ENCODE peak calls at places on chromosomes 13 and 19, in seven cellular contexts. Q, E, C, L, O, H and U are unnamed samples.

GRCh38 chr13:89554801-89555200 is 1792.7 kb upstream of the MIR17HG start:
- DNase-seq in Q (no peak), E (no peak), C (no peak), L (no peak), O (no peak), H (no peak), U (no peak)

GRCh38 chr19:4988770-4989251 is 19.9 kb downstream of the KDM4B start:
- DNase-seq in Q (peak; percentile 97), E (peak; percentile 84), C (no peak), L (no peak), O (peak; percentile 88), H (no peak), U (peak; percentile 53)

GRCh38 chr13:89740994-89741678 is 1606.4 kb upstream of the MIR17HG start:
- DNase-seq in Q (no peak), E (peak; percentile 40), C (no peak), L (no peak), O (no peak), H (no peak), U (no peak)

GRCh38 chr13:27830010-27830409 is 37.7 kb downstream of the GSX1 start:
- DNase-seq in Q (peak; percentile 45), E (peak; percentile 50), C (peak; percentile 71), L (peak; percentile 74), O (no peak), H (peak; percentile 34), U (peak; percentile 67)

GRCh38 chr19:53086949-53087348 is 16.3 kb downstream of the ZNF160 start:
- DNase-seq in Q (no peak), E (no peak), C (no peak), L (no peak), O (peak; percentile 32), H (peak; percentile 94), U (peak; percentile 26)

GRCh38 chr19:34963531-34964406 is at the start of gene ZNF792:
- DNase-seq in Q (peak; percentile 73), E (peak; percentile 81), C (peak; percentile 51), L (peak; percentile 56), O (peak; percentile 34), H (peak; percentile 79), U (peak; percentile 78)

GRCh38 chr19:18223860-18224524 is 2.2 kb downstream of the PDE4C start:
- DNase-seq in Q (no peak), E (no peak), C (peak; percentile 36), L (peak; percentile 44), O (no peak), H (peak; percentile 18), U (no peak)

GRCh38 chr19:30349131-30349730 is 23.0 kb upstream of the ZNF536 start:
- DNase-seq in Q (no peak), E (no peak), C (no peak), L (no peak), O (no peak), H (no peak), U (no peak)

GRCh38 chr19:30276312-30276884 is 95.8 kb upstream of the ZNF536 start:
- DNase-seq in Q (no peak), E (no peak), C (no peak), L (no peak), O (no peak), H (no peak), U (no peak)

GRCh38 chr13:77022341-77022740 is 4.6 kb downstream of the FBXL3 start:
- DNase-seq in Q (peak; percentile 63), E (no peak), C (no peak), L (no peak), O (peak; percentile 43), H (no peak), U (peak; percentile 55)

GRCh38 chr19:12997967-12998940 is 3.0 kb downstream of the NFIX start:
- DNase-seq in Q (peak; percentile 45), E (no peak), C (no peak), L (no peak), O (no peak), H (no peak), U (no peak)
- H3K4me1 ChIP-seq in Q (peaks cover 39% of the 10 kb centered on the region), E (no peaks in the 10 kb centered on the region), C (no peaks in the 10 kb centered on the region), L (no peaks in the 10 kb centered on the region), O (peaks cover 22% of the 10 kb centered on the region), H (peaks cover 5% of the 10 kb centered on the region), U (peaks cover 39% of the 10 kb centered on the region)

GRCh38 chr19:24063312-24063711 is 23.7 kb upstream of the ZNF254 start:
- DNase-seq in Q (no peak), E (no peak), C (no peak), L (no peak), O (no peak), H (no peak), U (no peak)
- H3K4me1 ChIP-seq in Q (no peaks in the 10 kb centered on the region), E (no peaks in the 10 kb centered on the region), C (no peaks in the 10 kb centered on the region), L (no peaks in the 10 kb centered on the region), O (no peaks in the 10 kb centered on the region), H (no peaks in the 10 kb centered on the region), U (no peaks in the 10 kb centered on the region)

GRCh38 chr19:16892868-16893685 is 4.3 kb downstream of the F2RL3 start:
- DNase-seq in Q (no peak), E (no peak), C (no peak), L (no peak), O (no peak), H (no peak), U (no peak)
- H3K4me1 ChIP-seq in Q (no peaks in the 10 kb centered on the region), E (no peaks in the 10 kb centered on the region), C (no peaks in the 10 kb centered on the region), L (peaks cover 4% of the 10 kb centered on the region), O (no peaks in the 10 kb centered on the region), H (peaks cover 7% of the 10 kb centered on the region), U (peaks cover 5% of the 10 kb centered on the region)

GRCh38 chr13:60412909-60413616 is 16.0 kb downstream of the TDRD3 start:
- DNase-seq in Q (no peak), E (no peak), C (no peak), L (no peak), O (no peak), H (no peak), U (no peak)

GRCh38 chr13:60411464-60411863 is 14.4 kb downstream of the TDRD3 start:
- DNase-seq in Q (no peak), E (no peak), C (no peak), L (no peak), O (no peak), H (no peak), U (peak; percentile 31)

GRCh38 chr13:60417734-60418133 is 20.7 kb downstream of the TDRD3 start:
- DNase-seq in Q (no peak), E (no peak), C (no peak), L (no peak), O (no peak), H (no peak), U (no peak)

GRCh38 chr13:60411983-60412382 is 15.0 kb downstream of the TDRD3 start:
- DNase-seq in Q (no peak), E (no peak), C (no peak), L (no peak), O (no peak), H (no peak), U (no peak)

DNA sequence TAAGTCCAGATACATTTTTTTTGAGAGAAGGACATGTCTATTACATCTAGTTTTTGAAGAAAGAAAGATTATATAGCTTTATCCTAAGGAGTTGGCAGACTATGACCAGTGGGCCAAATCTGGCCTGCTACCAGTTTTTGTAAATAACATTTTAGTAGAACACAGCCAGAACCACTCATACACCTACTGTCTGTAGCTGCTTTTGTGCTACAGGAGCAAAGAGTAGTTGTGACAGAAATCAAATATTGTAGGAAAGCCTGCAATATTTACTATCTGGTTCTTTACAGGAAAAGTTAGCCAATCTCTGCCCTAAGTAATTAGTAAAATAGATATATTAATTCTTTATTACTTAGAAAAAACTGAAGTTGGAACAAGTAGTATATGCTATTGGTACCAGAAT is 17.2 kb downstream of the TDRD3 start:
- DNase-seq in Q (no peak), E (no peak), C (no peak), L (no peak), O (no peak), H (no peak), U (no peak)
- H3K4me1 ChIP-seq in Q (peaks cover 6% of the 10 kb centered on the region), E (peaks cover 6% of the 10 kb centered on the region), C (peaks cover 40% of the 10 kb centered on the region), L (peaks cover 1% of the 10 kb centered on the region), O (no peaks in the 10 kb centered on the region), H (no peaks in the 10 kb centered on the region), U (peaks cover 23% of the 10 kb centered on the region)

GRCh38 chr13:44575741-44576395 is at the start of gene TSC22D1:
- DNase-seq in Q (peak; percentile 74), E (peak; percentile 62), C (peak; percentile 45), L (peak; percentile 51), O (peak; percentile 56), H (peak; percentile 62), U (peak; percentile 69)
- H3K4me1 ChIP-seq in Q (peaks cover 50% of the 10 kb centered on the region), E (peaks cover 6% of the 10 kb centered on the region), C (peaks cover 44% of the 10 kb centered on the region), L (peaks cover 7% of the 10 kb centered on the region), O (peaks cover 24% of the 10 kb centered on the region), H (peaks cover 48% of the 10 kb centered on the region), U (peaks cover 49% of the 10 kb centered on the region)

DNA sequence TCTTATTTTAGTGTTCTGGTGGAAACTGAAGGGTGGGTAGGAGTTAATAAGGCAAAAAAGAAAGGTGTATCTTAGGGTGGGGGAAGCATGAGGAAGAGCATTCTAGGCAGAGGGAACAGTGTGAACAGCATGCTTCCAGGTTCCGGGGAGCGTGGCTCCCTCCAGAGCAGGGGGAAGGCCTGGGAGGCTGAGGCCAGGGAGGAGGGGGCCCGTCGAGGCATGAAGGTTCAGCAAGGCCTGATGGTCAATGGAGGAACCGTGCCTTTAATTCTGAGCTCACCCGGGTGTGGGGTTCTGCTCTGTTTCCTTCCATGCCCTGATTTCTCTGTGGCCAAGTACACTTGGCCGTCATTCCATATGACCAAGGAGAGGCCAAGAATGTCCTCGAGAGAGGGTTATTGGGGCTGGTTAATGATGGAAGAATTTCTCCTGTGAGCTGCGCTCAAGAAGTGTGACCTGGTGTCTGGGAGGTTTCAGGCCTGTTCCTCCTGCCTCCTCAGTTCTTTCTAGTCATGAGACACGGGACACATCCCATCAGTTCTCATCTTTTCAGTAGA is 73.5 kb downstream of the SIPA1L3 start:
- DNase-seq in Q (no peak), E (no peak), C (no peak), L (no peak), O (no peak), H (no peak), U (no peak)
- H3K4me1 ChIP-seq in Q (peaks cover 2% of the 10 kb centered on the region), E (no peaks in the 10 kb centered on the region), C (peaks cover 8% of the 10 kb centered on the region), L (peaks cover 6% of the 10 kb centered on the region), O (peaks cover 32% of the 10 kb centered on the region), H (peaks cover 5% of the 10 kb centered on the region), U (no peaks in the 10 kb centered on the region)

DNA sequence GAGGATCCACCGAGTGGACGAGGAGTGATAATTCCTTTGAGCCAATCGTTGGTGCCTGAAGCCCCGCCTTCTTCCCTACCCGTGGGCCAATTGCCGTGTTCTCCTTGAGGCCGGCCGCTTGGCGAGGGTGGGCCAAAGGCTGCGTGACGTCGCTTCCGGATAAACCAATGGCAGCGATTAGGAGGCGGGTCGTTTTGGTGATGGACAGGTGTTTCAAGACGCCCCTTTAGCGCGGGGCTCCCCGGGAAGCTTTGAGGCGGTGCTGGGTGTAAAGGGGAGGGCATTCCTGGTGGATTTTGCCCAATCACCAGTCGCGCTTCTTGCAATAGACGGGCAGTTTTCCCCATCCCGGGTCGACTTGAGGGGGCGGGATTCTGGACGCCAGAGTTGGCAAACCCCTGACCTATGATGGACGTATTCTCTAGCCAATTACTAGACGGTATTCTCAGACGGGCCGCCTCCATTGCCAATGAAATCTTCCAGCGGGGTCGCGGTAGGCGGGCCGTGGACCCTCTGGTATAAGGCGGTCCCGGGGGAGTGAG is 310 bp upstream of the PRMT1 start:
- DNase-seq in Q (peak; percentile 100), E (peak; percentile 100), C (peak; percentile 100), L (peak; percentile 100), O (peak; percentile 100), H (peak; percentile 100), U (peak; percentile 100)
- H3K4me1 ChIP-seq in Q (peaks cover 8% of the 10 kb centered on the region), E (no peaks in the 10 kb centered on the region), C (peaks cover 5% of the 10 kb centered on the region), L (peaks cover 2% of the 10 kb centered on the region), O (peaks cover 16% of the 10 kb centered on the region), H (peaks cover 25% of the 10 kb centered on the region), U (peaks cover 35% of the 10 kb centered on the region)